ENCODE peak calls at places on chromosomes 3 and 15, in five cellular contexts. Z is GM12878, Y is HepG2, J is K562, P is SK-N-SH. G is an unnamed sample.

GRCh38 chr3:114363554-114364202 is 69.8 kb downstream of the TIGIT start:
- DNase-seq in Y (no peak), P (no peak), J (no peak), Z (no peak), G (no peak)

GRCh38 chr3:129490273-129490675 is 38.2 kb upstream of the RHO start:
- DNase-seq in J (peak), Y (peak), P (peak), Z (peak), G (peak)

GRCh38 chr15:89506026-89506686 is 9.8 kb upstream of the RHCG start:
- DNase-seq in P (no peak), Z (no peak), J (no peak), Y (no peak), G (no peak)

GRCh38 chr3:48194446-48195071 is 6.3 kb upstream of the CDC25A start:
- DNase-seq in J (peak), Y (peak), Z (peak), P (peak), G (peak)

GRCh38 chr15:99707481-99708270 is 25.6 kb downstream of the LYSMD4 start:
- DNase-seq in P (no peak), Z (no peak), J (no peak), Y (no peak), G (no peak)

GRCh38 chr3:18134386-18135082 is 290.6 kb downstream of the SATB1 start:
- DNase-seq in Y (no peak), J (no peak), P (no peak), Z (no peak), G (no peak)

GRCh38 chr3:178169421-178169820 is 366.8 kb upstream of the KCNMB2 start:
- DNase-seq in Z (no peak), J (no peak), P (no peak), Y (no peak), G (no peak)

GRCh38 chr3:50351318-50351687 is 641 bp downstream of the CYB561D2 start:
- DNase-seq in Y (no peak), Z (no peak), P (no peak), J (no peak), G (no peak)

GRCh38 chr3:42668403-42668740 is 14.9 kb downstream of the ZBTB47 start:
- DNase-seq in J (no peak), Y (no peak), P (no peak), Z (no peak), G (no peak)

GRCh38 chr3:160691151-160691550 is 14.2 kb downstream of the ARL14 start:
- DNase-seq in P (no peak), Z (no peak), Y (no peak), J (no peak), G (no peak)

GRCh38 chr3:53318522-53318921 is 28.8 kb downstream of the DCP1A start:
- DNase-seq in Z (no peak), Y (no peak), J (no peak), P (no peak), G (no peak)

GRCh38 chr3:151003024-151003771 is 30.7 kb upstream of the CLRN1 start:
- DNase-seq in Y (peak), P (no peak), Z (no peak), J (no peak), G (no peak)

GRCh38 chr15:47377465-47377864 is 339.8 kb upstream of the SEMA6D start:
- DNase-seq in Y (no peak), P (no peak), J (no peak), Z (no peak), G (no peak)

GRCh38 chr3:46821553-46821952 is 41.7 kb downstream of the MYL3 start:
- DNase-seq in Z (no peak), P (no peak), J (no peak), Y (no peak), G (no peak)

GRCh38 chr3:40476478-40477470 is at the start of gene ZNF619:
- DNase-seq in J (peak), Y (peak), Z (no peak), P (peak), G (peak)

GRCh38 chr15:90031231-90031791 is 30.2 kb downstream of the ZNF710 start:
- DNase-seq in Y (no peak), P (no peak), J (no peak), Z (peak), G (no peak)

GRCh38 chr15:82595766-82596165 is 51.4 kb downstream of the CPEB1 start:
- DNase-seq in Z (no peak), J (no peak), Y (no peak), P (no peak), G (no peak)

GRCh38 chr3:103613738-103614137 is 1178.9 kb downstream of the ZPLD1 start:
- DNase-seq in P (no peak), Y (no peak), J (no peak), Z (no peak), G (no peak)

GRCh38 chr15:91113036-91113435 is 13.0 kb downstream of the SV2B start:
- DNase-seq in J (no peak), Z (no peak), Y (no peak), P (no peak), G (no peak)

GRCh38 chr3:144502398-144502797 is 530.8 kb downstream of the DIPK2A start:
- DNase-seq in P (no peak), Z (no peak), J (no peak), Y (no peak), G (no peak)

GRCh38 chr15:85340852-85341251 is 39.6 kb upstream of the AKAP13 start:
- DNase-seq in Z (no peak), J (no peak), P (no peak), Y (no peak), G (no peak)

GRCh38 chr3:125624341-125624740 is 29.0 kb upstream of the OSBPL11 start:
- DNase-seq in Z (no peak), Y (no peak), J (no peak), P (no peak), G (no peak)

GRCh38 chr3:33868309-33868708 is 69.9 kb downstream of the PDCD6IP start:
- DNase-seq in Y (no peak), Z (no peak), P (no peak), J (no peak), G (no peak)

GRCh38 chr3:50226888-50227389 is 9.1 kb upstream of the GNAI2 start:
- DNase-seq in Z (no peak), P (no peak), Y (no peak), J (peak), G (peak)

GRCh38 chr3:48088056-48088748 is 72.0 kb upstream of the MAP4 start:
- DNase-seq in Z (no peak), J (peak), Y (no peak), P (peak), G (peak)

GRCh38 chr15:65509321-65509720 is 8.2 kb downstream of the DPP8 start:
- DNase-seq in Y (no peak), J (no peak), P (no peak), Z (no peak), G (no peak)

GRCh38 chr15:73906346-73907017 is 19.8 kb upstream of the LOXL1 start:
- DNase-seq in J (no peak), P (no peak), Z (no peak), Y (no peak), G (no peak)
- TF ChIP-seq FOXM1 in J (no peak), P (no peak), Z (no peak), Y (no peak), G (no peak)

GRCh38 chr3:158102660-158103085 is 3.5 kb downstream of the SHOX2 start:
- DNase-seq in J (no peak), P (no peak), Z (no peak), Y (no peak), G (no peak)
- TF ChIP-seq FOXM1 in J (no peak), P (no peak), Z (no peak), Y (no peak), G (no peak)

GRCh38 chr3:29168686-29169085 is 112.2 kb upstream of the RBMS3 start:
- DNase-seq in Z (no peak), P (no peak), Y (no peak), J (no peak), G (no peak)
- TF ChIP-seq FOXM1 in Z (no peak), P (no peak), Y (no peak), J (no peak), G (no peak)

DNA sequence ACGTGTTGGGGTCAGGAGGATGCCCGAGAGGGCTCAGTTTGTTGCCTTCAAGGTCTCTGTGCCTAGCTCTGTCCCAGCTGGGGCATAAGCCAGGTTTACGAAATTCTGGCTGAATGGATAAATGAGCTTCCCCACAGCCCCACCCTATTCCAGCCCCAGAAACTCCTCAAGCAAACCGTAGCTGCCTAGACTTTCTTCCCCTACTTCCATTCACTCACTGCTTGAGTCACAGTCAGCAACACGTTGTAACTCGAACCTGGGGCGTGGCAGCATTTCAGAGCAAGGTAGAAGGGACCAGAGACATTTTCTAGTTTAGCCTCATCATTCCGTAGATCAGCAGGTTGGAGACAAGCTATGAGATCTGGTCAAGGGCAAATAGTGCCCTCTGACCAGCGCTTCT is 24.2 kb downstream of the NMNAT3 start:
- DNase-seq in Y (peak), P (no peak), J (no peak), Z (no peak), G (no peak)
- TF ChIP-seq FOXM1 in Y (no peak), P (no peak), J (no peak), Z (no peak), G (no peak)

DNA sequence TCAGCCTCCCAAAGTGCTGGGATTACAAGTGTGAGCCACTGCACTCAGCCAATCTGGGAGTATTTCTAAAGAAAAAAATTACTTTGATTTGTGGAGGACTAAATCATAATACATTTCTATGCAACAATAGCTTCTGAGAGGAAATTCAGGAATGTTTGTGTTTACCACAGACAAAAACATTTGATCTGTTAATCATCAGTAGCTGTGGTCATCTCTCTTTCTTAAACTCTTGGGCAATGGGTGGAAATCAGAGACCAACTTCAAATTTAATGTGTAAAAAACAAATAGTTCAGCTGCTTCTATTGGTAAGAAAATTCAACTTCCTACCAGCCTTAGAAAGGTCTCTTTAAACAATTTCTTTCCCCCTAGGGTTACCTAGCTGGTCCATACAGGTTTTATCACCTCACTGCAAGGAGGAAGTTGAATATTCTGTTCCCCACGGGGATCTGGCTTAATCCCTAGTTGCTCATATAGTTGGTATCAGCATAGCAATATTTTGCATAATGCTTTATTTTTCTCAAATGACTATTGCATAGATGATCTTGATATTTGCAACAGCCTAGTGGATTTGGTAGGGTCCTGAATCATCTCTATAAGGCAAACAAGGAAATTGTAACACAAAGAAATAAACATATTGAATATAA is 20.3 kb upstream of the PPP4R2 start:
- DNase-seq in Y (no peak), P (no peak), J (no peak), Z (no peak), G (no peak)
- TF ChIP-seq FOXM1 in Y (no peak), P (no peak), J (no peak), Z (no peak), G (no peak)

DNA sequence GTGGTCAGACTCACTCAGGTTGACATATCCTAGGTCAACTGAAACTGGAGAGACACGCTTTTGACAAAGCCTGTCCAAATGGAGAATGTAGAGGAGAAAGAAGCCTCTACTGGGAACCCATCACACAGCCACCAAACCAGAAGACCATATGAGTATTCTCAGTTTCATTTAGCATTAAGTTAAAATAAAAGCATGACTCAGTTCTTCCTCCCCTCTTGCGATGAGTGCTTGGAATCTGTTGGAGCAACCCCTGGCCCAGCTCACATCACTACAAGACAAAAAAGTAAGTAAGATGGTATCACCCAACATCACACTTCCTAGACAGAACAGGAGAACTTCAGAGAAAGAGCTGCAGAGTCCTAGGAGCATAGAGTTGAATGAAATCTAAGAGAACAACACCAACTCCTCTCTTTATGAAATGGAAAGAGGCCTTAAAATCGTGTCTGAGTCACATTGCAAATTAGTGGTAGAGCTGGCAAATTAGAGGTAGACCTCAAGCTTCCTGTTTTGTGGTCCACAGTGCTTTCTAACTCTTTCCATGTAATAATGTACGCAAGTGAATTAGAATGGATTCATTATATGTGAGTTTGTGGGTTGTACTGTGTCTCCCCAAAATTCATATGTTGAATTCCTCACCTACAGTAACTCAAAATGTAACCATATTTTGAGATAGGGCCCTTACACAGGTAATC is 51.2 kb downstream of the FGF12 start:
- DNase-seq in J (no peak), P (no peak), Z (peak), Y (no peak), G (no peak)
- TF ChIP-seq FOXM1 in J (no peak), P (no peak), Z (no peak), Y (no peak), G (no peak)

DNA sequence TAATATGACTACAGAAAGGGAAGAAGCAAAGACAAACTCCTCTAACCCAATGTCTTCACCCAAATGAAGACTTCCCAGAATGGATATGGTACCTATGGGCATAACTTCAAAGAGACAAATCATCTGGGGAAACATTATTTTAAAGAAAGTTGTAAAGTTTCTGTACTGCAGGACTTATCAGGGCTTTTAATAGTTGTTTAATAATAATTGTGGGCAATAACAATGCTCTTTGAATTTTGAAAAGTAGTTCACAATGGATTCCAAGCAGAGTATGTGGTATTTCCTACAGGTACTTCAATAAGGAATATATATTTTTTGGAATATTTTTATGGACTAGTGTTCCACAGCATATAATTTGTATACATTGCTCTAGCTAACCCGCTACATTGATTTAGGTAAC is 503.1 kb downstream of the MCTP2 start:
- DNase-seq in P (no peak), Y (no peak), Z (no peak), J (no peak), G (no peak)
- TF ChIP-seq FOXM1 in P (no peak), Y (no peak), Z (no peak), J (no peak), G (no peak)

DNA sequence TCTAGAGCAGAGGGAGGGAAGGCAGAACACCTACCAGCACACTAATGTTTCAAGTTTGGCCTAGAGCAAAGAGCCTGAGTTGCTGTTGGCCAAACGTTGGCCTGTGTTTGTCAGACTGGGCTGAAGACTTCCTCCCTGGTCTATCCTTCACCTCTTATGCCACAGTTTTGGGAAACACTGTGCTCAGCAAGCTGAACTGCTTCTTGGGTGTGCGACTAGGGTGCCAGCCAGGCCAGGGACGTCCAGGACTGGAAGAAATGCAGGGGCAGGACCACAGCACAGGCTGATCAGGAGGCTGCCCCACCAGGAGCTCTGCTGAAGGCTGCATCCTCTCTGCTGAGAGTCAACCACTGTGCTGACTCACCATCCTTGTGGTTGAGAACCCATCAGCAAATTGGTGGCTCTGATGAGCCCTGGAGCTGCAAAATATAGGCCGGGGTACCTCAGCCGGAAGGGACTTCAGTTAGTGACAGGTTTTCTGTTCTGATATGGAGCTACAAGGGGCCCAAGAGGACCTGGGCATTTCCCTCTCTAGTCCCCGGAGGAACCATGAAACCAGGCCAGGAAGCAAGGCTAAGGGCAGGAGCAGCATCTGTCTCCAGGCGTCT is 131.6 kb upstream of the RASGRP1 start:
- DNase-seq in P (no peak), Y (no peak), J (peak), Z (no peak), G (no peak)
- TF ChIP-seq FOXM1 in P (no peak), Y (no peak), J (no peak), Z (no peak), G (no peak)

G was measured in HEK293T.